ENCODE peak calls at places on chromosomes 6 and 20, in four cellular contexts. S is fibroblast of lung, N is fibroblast of mammary gland, Y is spleen. D is an unnamed sample.

GRCh38 chr6:169086020-169086419 is 167.6 kb downstream of the THBS2 start:
- DNase-seq in S (no peak), N (no peak), Y (no peak), D (no peak)

GRCh38 chr6:2658788-2659187 is 91.9 kb downstream of the MYLK4 start:
- DNase-seq in S (no peak), N (peak; percentile 9), Y (no peak), D (no peak)

GRCh38 chr6:93940381-93940780 is 521.0 kb upstream of the EPHA7 start:
- DNase-seq in S (no peak), N (no peak), Y (no peak), D (no peak)

GRCh38 chr6:2900821-2901644 is 2.1 kb downstream of the SERPINB9 start:
- DNase-seq in S (peak; percentile 29), N (no peak), Y (no peak), D (no peak)

GRCh38 chr6:88982720-88983119 is 19.3 kb upstream of the RNGTT start:
- DNase-seq in S (peak; percentile 89), N (peak; percentile 94), Y (no peak), D (peak; percentile 74)

GRCh38 chr20:20785226-20785625 is 72.8 kb upstream of the RALGAPA2 start:
- DNase-seq in S (no peak), N (no peak), Y (no peak), D (no peak)

GRCh38 chr6:26175428-26176181 is 88.4 kb downstream of the HFE start:
- DNase-seq in S (peak; percentile 83), N (peak; percentile 80), Y (no peak), D (peak; percentile 65)

GRCh38 chr6:156154896-156155295 is 622.3 kb upstream of the ARID1B start:
- DNase-seq in S (peak; percentile 37), N (no peak), Y (no peak), D (no peak)

GRCh38 chr6:104711371-104711770 is 148.3 kb downstream of the HACE1 start:
- DNase-seq in S (peak; percentile 63), N (peak; percentile 67), Y (no peak), D (peak; percentile 8)

GRCh38 chr6:53834134-53834533 is 39.3 kb downstream of the LRRC1 start:
- DNase-seq in S (no peak), N (no peak), Y (no peak), D (no peak)

GRCh38 chr20:17663040-17663399 is 19.0 kb downstream of the RRBP1 start:
- DNase-seq in S (no peak), N (no peak), Y (peak; percentile 37), D (no peak)

GRCh38 chr6:107075951-107076381 is 39.3 kb downstream of the BEND3 start:
- DNase-seq in S (peak; percentile 37), N (peak; percentile 58), Y (no peak), D (no peak)

GRCh38 chr6:53651764-53652401 is 13.7 kb downstream of the KLHL31 start:
- DNase-seq in S (peak; percentile 55), N (peak; percentile 48), Y (peak; percentile 95), D (no peak)

GRCh38 chr6:114467931-114468330 is 125.1 kb upstream of the HS3ST5 start:
- DNase-seq in S (no peak), N (peak; percentile 6), Y (no peak), D (no peak)

GRCh38 chr20:57698867-57699275 is 10.9 kb downstream of the PMEPA1 start:
- DNase-seq in S (no peak), N (no peak), Y (no peak), D (no peak)

GRCh38 chr6:85323435-85324040 is 126.3 kb upstream of the NT5E start:
- DNase-seq in S (peak; percentile 83), N (peak; percentile 86), Y (no peak), D (peak; percentile 65)

GRCh38 chr20:51525241-51526104 is 17.0 kb downstream of the NFATC2 start:
- DNase-seq in S (no peak), N (no peak), Y (peak; percentile 83), D (no peak)

GRCh38 chr20:35009665-35010328 is 54.1 kb downstream of the MYH7B start:
- DNase-seq in S (no peak), N (no peak), Y (peak; percentile 60), D (no peak)

GRCh38 chr6:4567141-4567540 is 209.1 kb upstream of the CDYL start:
- DNase-seq in S (peak; percentile 25), N (peak; percentile 22), Y (no peak), D (peak; percentile 65)

GRCh38 chr6:142695016-142695415 is 250.0 kb downstream of the HIVEP2 start:
- DNase-seq in S (peak; percentile 50), N (peak; percentile 16), Y (no peak), D (no peak)

GRCh38 chr6:147205690-147206600 is 1.7 kb downstream of the STXBP5 start:
- DNase-seq in S (peak; percentile 56), N (peak; percentile 78), Y (no peak), D (no peak)

GRCh38 chr6:126367849-126368248 is 27.9 kb downstream of the CENPW start:
- DNase-seq in S (no peak), N (no peak), Y (no peak), D (no peak)

GRCh38 chr20:8860011-8860495 is 208.8 kb upstream of the PLCB4 start:
- DNase-seq in S (peak; percentile 82), N (peak; percentile 89), Y (no peak), D (peak; percentile 83)

GRCh38 chr20:20743511-20744169 is 31.2 kb upstream of the RALGAPA2 start:
- DNase-seq in S (peak; percentile 49), N (peak; percentile 23), Y (peak; percentile 81), D (no peak)

GRCh38 chr6:132812756-132813172 is 1.6 kb upstream of the RPS12 start:
- DNase-seq in S (no peak), N (no peak), Y (no peak), D (no peak)

GRCh38 chr6:165580139-165580538 is 82.9 kb downstream of the PDE10A start:
- DNase-seq in S (peak; percentile 11), N (peak; percentile 25), Y (no peak), D (no peak)

GRCh38 chr6:162907876-162908481 is 180.2 kb downstream of the PACRG start:
- DNase-seq in S (peak; percentile 86), N (peak; percentile 71), Y (no peak), D (peak; percentile 14)

GRCh38 chr6:148272597-148272996 is 70.0 kb upstream of the SASH1 start:
- DNase-seq in S (no peak), N (peak; percentile 34), Y (no peak), D (no peak)

GRCh38 chr20:22268675-22269074 is 315.7 kb downstream of the FOXA2 start:
- DNase-seq in S (no peak), N (no peak), Y (no peak), D (no peak)

DNA sequence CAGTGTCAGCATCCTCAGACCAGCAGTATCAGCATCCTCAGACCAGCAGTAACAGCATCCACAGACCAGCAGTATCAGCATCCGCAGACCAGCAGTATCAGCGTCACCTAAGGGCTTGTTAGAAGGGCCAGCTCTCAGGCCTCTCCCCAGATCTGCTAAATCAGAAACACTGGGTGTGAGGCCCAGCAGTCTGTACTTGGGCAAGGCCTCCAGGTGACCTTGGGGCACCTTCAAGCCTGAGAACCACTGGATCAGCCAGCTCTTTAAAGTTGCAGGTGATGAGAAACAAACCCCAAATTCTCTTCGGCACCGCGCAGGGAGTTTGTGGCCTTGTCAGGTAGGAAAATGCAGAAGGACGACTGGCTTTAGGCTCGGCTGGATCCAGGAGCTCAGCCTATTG is 290.5 kb upstream of the CDH4 start:
- DNase-seq in S (no peak), N (no peak), Y (no peak), D (no peak)
- TF ChIP-seq CTCF in S (no peak), N (no peak), Y (no peak), D (no peak)

DNA sequence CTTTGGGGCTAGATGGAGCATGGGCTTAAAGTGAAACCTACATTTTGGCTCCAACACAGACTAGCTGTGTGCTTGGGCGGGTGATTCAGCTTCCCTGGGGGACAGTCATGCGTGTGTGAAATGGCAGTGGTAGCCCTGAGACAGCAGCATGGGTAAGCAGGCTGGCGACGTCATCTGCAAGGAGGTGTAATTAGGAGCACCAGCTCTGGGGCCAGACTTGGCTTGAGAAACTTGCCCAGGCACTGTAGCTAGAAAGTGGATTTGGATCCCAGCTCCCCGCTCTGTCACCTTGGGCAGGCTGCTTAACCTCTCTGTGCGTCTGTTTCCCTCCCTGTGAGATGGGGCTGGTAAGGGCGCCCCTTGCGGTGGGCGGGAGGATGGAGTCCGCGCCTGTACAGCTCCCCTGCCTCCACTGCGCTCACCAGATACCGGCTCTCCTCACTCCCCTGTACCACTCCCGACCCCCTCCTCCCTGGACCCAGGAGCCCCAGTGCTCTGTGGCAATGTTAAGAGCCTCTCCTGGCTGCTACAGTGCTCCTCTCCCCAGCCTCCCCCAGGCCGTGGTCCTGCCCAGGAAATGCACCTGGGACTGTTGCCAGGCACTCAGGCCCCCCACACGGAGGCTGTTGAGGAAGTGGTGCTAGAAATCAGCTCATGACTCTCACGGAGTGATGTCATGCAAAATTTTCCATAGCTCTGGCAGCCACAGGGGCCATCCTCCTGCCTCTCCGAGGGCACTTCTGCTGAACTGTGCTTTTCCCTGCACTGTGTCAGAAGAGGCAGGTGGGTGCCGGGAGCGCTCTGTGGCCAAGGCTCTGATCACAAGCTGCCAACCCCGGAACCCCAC is 44.6 kb downstream of the SYNJ2 start:
- DNase-seq in S (peak; percentile 97), N (peak; percentile 99), Y (peak; percentile 91), D (peak; percentile 96)
- TF ChIP-seq CTCF in S (peak; percentile 54), N (peak; percentile 49), Y (peak; percentile 81), D (peak; percentile 64)

GRCh38 chr6:37861452-37861851 is 41.9 kb downstream of the ZFAND3 start:
- DNase-seq in S (no peak), N (no peak), Y (no peak), D (no peak)

GRCh38 chr6:37862415-37862814 is 42.9 kb downstream of the ZFAND3 start:
- DNase-seq in S (no peak), N (no peak), Y (no peak), D (no peak)

GRCh38 chr6:37858363-37858762 is 38.8 kb downstream of the ZFAND3 start:
- DNase-seq in S (no peak), N (no peak), Y (no peak), D (no peak)

GRCh38 chr6:37862992-37863391 is 43.5 kb downstream of the ZFAND3 start:
- DNase-seq in S (no peak), N (peak; percentile 26), Y (no peak), D (peak; percentile 67)

DNA sequence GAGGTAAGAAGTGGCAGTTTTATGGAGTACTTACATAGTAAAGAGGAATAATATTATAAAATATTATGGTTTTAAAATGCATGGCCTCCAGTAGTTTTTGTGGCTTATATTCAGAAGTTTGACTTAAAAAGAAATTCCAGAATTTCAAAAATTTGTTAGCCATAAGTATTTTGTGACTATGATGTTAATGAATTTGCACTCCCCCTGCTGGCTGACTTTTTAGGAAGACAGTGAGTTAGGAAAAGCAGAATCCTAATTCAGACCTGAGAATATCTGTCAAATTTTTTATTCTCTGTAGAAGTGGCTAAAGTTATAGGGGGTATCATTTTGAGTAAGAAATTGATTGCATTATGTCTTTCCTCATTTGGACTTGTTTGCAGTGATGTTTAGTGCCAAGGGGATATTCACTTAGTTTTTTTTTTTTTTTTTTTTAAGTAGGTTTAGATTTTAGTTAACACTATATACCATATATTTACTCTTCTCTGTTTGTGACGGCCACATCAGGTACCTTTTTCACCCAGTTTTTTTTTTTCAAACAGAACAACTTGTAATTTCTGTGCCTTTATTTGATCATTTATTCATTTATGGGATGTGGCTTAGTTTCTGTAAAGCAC is 40.8 kb downstream of the ZFAND3 start:
- DNase-seq in S (peak; percentile 71), N (peak; percentile 62), Y (no peak), D (peak; percentile 50)
- TF ChIP-seq CTCF in S (peak; percentile 72), N (peak; percentile 76), Y (peak; percentile 61), D (peak; percentile 89)

DNA sequence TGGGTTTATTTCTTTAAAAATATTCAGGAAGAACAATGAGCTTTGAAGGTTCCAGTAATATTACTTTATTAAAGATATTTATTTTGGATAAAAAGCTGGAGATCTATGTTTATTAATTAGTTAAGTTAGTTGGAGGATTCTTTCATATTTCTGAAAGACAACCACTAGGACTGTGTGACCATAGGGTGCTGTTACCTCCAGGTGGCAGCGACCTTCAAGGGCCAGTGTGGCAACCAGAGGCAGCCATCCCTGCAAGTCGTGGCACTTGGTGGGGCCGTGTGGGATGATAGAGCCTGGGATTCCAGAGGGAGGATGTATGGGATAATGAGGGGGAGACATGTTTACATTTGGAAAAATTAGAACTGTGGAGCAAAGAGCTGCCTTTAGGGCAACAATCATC is 95.5 kb upstream of the SCP2D1 start:
- DNase-seq in S (no peak), N (no peak), Y (no peak), D (no peak)
- TF ChIP-seq CTCF in S (no peak), N (no peak), Y (no peak), D (peak; percentile 22)

D was measured in HFFc6.